ENCODE peak calls at places on chromosomes 1 and 21, in four cellular contexts. O is IMR-90, N is K562, L is A549. Z is an unnamed sample.
A peak's percentile ranks its signal among the peaks of the same experiment; 100 is the strongest.

GRCh38 chr21:27359141-27359540 is 392.3 kb upstream of the ADAMTS5 start:
- DNase-seq in O (peak; percentile 42), N (no peak), L (no peak), Z (no peak)

GRCh38 chr1:156448134-156448967 is 52.2 kb downstream of the MEF2D start:
- DNase-seq in O (no peak), N (no peak), L (no peak), Z (no peak)

GRCh38 chr1:222979561-222979960 is 163.5 kb downstream of the TLR5 start:
- DNase-seq in O (no peak), N (no peak), L (no peak), Z (no peak)

GRCh38 chr1:201740609-201741231 is 88.2 kb upstream of the IPO9 start:
- DNase-seq in O (no peak), N (no peak), L (no peak), Z (no peak)

GRCh38 chr21:42527489-42528158 is 14.0 kb downstream of the SLC37A1 start:
- DNase-seq in O (no peak), N (no peak), L (no peak), Z (peak; percentile 80)

GRCh38 chr1:46807046-46807972 is 8.5 kb downstream of the CYP4B1 start:
- DNase-seq in O (no peak), N (no peak), L (no peak), Z (no peak)

GRCh38 chr1:72397786-72398185 is 115.4 kb upstream of the NEGR1 start:
- DNase-seq in O (peak; percentile 74), N (no peak), L (no peak), Z (no peak)

GRCh38 chr1:66278260-66279046 is 255.5 kb upstream of the SGIP1 start:
- DNase-seq in O (no peak), N (no peak), L (no peak), Z (peak; percentile 42)

GRCh38 chr21:17660862-17661261 is 48.2 kb upstream of the BTG3 start:
- DNase-seq in O (no peak), N (no peak), L (no peak), Z (no peak)

GRCh38 chr1:9230869-9231533 is 3.6 kb upstream of the H6PD start:
- DNase-seq in O (peak; percentile 36), N (no peak), L (no peak), Z (no peak)

GRCh38 chr1:201728731-201729130 is 100.2 kb upstream of the IPO9 start:
- DNase-seq in O (no peak), N (no peak), L (no peak), Z (no peak)

GRCh38 chr1:207908112-207908734 is 2.7 kb downstream of the CD34 start:
- DNase-seq in O (no peak), N (peak; percentile 51), L (no peak), Z (no peak)

GRCh38 chr21:17458279-17458678 is 54.6 kb upstream of the CXADR start:
- DNase-seq in O (no peak), N (no peak), L (no peak), Z (no peak)

DNA sequence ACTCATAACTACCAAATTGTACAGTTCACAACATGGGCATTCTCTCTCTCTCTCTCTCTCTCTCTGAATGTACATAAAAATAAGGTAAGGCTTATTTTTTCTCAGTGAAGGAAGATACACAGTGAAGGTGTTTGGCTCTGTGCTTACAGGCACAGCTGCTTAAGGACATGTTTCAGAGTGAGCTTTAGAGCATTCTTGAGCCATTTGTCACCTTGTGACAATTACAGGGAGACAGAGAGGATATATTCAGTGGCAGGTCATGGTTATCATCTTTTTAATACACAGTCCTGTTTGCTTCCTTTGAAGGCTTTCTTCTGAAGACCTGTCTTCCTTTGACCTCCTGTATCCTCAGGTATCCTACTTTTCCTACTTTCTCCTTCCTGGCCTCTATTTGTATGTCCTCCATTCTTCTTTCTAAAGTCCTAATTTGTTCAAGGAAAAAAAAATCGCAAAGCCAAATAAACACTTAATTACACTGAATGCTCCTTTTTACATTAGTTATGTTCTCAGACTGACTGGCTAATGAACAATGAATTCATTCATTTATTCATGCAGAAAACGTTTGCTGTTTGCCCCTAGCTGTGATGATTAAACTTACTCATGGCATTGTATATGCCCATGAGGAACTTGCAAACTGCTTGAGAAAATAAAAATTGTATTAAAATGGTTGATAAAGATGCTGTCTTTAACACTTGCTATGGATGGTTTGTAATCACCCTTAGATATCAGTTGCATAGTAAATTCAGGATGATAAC is 33.4 kb downstream of the HSD17B7 start:
- DNase-seq in O (no peak), N (no peak), L (no peak), Z (no peak)
- TF ChIP-seq ELK1 in O (no peak), N (no peak), L (no peak), Z (no peak)

GRCh38 chr1:114359791-114360190 is 151.2 kb downstream of the TRIM33 start:
- DNase-seq in O (no peak), N (no peak), L (no peak), Z (no peak)
- TF ChIP-seq RCOR1 in O (no peak), N (no peak), L (no peak), Z (no peak)

DNA sequence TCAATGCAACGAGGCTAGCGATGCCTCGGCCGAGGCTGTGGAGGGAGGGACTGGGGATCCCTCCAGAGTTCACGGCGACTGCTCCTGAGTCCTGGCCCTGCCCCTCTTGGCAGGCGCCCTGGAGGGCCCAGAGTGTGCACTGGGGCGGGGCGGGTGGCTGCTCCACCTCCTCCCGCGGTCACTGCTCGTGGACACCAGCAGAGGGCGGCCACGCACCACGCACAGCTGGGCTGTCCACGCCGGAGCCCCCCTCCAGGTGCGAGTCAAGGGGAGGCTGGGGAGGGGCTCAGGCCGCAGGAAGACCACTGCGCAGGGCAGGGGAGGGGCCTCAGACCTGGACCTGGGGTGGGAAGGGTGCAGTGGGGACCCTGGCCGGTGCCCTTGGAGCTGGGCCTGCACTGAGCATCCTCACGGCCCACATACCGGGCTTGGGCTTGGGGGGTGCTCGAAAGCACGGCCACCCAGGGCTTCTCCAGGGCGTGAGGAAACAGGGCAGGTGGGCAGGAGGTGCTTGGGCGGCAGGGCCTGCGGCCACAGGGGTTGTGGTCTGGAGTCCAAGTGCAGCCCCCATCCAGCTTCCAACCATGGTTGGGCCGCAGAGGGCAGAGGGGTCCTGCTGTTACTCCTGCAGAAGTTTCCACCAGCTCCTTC is 20.6 kb upstream of the TTC34 start:
- DNase-seq in O (no peak), N (peak; percentile 74), L (peak; percentile 17), Z (no peak)
- TF ChIP-seq ELK1 in O (no peak), N (no peak), L (no peak), Z (no peak)

DNA sequence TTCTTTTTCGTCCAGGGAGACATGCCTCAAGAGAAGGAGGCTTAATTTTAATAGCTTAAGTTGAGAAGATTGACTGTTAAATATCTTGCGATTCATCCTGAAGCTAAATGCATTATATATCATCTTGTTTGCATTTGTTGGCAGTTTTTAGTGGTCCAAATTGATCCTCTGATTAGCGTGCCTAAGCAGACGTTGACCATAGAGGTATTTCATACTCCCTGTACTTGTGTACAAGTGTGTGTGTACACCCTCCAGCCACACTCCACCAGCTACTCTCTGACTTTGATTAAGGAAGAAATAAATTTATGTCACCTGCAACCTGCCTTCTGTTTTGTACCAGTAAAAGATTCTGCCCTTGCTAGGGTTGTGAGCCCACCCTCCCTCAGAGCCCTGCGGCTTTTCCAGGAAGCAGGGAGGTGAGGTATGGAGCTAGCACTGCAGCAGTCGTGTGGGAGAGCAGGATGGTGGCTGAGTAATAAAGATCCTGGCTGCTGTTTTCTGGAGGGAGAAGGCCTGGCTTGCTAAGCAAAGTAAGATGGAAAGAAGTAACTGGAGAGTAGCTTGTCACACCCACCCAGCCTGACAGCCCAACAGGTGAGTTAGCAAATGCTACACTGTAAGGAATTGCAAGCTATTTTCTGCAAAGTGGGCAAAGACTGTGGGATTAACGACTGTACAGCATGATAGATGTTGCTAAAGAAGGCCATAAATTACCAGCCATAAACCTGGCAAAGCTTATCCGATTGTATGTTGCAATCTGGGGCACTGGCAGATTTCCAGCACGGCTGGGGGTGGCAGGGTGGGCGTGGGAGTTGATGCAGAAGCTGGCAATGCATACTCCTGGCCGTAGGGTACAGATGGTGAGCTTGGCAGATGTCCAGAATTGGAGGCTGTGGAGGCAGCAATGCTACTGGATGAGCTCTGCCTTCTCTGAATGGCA is 170.2 kb downstream of the TNR start:
- DNase-seq in O (no peak), N (no peak), L (no peak), Z (no peak)
- TF ChIP-seq RCOR1 in O (no peak), N (no peak), L (no peak), Z (no peak)

DNA sequence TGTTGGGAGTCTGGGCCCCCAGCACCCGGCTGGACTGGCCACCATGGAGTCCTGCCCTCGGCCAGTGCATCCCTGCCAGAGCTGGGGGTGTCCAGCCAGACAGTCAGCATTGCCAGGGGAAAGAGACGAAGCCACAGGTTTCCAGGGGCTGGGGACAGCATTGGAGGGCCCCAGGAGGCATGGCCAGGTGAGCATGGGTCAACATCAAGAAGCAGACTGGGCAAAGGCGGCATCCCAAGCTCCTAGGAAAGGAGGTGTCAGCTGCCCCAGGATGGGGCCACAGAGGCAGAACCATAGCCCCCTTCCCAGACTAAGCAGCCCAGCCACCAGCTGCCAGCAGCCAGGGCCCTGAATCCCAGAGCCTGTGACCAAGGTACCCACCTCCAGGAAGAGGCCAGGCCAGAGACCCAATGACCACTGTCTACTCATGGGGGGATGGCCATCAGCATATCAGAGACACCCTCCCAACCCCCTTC is 32.2 kb downstream of the WNT3A start:
- DNase-seq in O (no peak), N (no peak), L (no peak), Z (no peak)
- TF ChIP-seq ELK1 in O (no peak), N (no peak), L (no peak), Z (no peak)

GRCh38 chr1:37728416-37728815 is 36.1 kb downstream of the CDCA8 start:
- DNase-seq in O (no peak), N (no peak), L (no peak), Z (no peak)

GRCh38 chr1:37734629-37735591 is 30.0 kb downstream of the EPHA10 start:
- DNase-seq in O (no peak), N (peak; percentile 77), L (no peak), Z (no peak)

GRCh38 chr1:37727186-37727585 is 34.9 kb downstream of the CDCA8 start:
- DNase-seq in O (no peak), N (no peak), L (no peak), Z (no peak)

GRCh38 chr1:37731312-37732019 is 33.5 kb downstream of the EPHA10 start:
- DNase-seq in O (no peak), N (no peak), L (no peak), Z (no peak)

DNA sequence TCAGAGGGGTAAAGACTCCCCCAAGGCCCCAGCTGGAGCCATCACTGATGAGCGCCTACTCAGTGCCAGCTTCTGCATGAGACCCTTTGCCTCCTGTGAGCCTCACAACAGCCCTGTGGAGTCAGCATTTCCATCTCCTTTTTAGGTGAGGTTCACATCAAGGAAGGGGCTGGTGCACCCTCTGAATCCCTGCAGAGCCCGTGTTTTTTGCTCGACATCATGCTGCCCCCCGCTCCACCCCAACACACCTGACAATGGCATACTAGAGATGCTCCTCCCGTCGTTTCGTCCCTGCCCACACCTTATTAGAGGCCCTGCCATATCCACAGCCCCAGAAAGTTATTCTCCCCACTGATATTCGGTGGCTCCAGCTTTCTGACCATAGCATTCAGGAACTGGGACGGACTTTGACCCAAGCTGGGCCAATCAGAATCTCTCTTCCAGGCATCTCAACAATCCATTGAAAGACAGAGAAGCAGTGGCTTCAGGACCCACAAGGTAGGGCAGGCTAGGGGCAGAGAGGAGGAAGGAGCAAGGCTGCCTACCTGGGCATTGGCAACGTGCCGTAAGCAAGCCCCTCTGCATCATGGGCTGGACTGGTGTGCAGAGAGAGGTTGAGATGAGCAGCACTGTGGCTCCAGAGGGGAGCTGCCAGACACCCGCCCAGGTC is 32.7 kb downstream of the EPHA10 start:
- DNase-seq in O (no peak), N (no peak), L (no peak), Z (no peak)
- TF ChIP-seq RCOR1 in O (no peak), N (no peak), L (no peak), Z (no peak)